ENCODE peak calls at places on chromosomes 5 and 9, in eight cellular contexts. K is kidney epithelial cell; N is GM23248; D is PC-3; Z is aorta; C is BE2C; P is CD8-positive, alpha-beta T cell; S is colonic mucosa. W is an unnamed sample. For H3K36me3, the result is how much of the 10 kb centered on the place peaks cover.

GRCh38 chr9:133057006-133057405 is 4.8 kb upstream of the CEL start:
- DNase-seq in K (no peak), N (no peak), D (no peak), Z (no peak), C (no peak), P (no peak), S (no peak), W (no peak)

GRCh38 chr9:134408939-134409737 is 82.9 kb downstream of the RXRA start:
- DNase-seq in K (no peak), N (no peak), D (no peak), Z (no peak), C (no peak), P (no peak), S (no peak), W (no peak)

GRCh38 chr5:112548246-112548982 is 129.3 kb upstream of the EPB41L4A start:
- DNase-seq in K (peak), N (peak), D (peak), Z (peak), C (no peak), P (no peak), S (no peak), W (no peak)

GRCh38 chr5:127206320-127207113 is 84.1 kb upstream of the MEGF10 start:
- DNase-seq in K (peak), N (peak), D (peak), Z (no peak), C (no peak), P (no peak), S (no peak), W (no peak)

GRCh38 chr9:137697193-137697592 is 78.4 kb downstream of the EHMT1 start:
- DNase-seq in K (no peak), N (no peak), D (no peak), Z (no peak), C (peak), P (no peak), S (no peak), W (no peak)

GRCh38 chr9:131813116-131813515 is 73.2 kb upstream of the RAPGEF1 start:
- DNase-seq in K (no peak), N (peak), D (peak), Z (no peak), C (no peak), P (no peak), S (no peak), W (no peak)

GRCh38 chr5:27308151-27308550 is 269.8 kb upstream of the CDH9 start:
- DNase-seq in K (peak), N (peak), D (peak), Z (no peak), C (no peak), P (no peak), S (no peak), W (no peak)

GRCh38 chr5:13957032-13957645 is 12.7 kb upstream of the DNAH5 start:
- DNase-seq in K (peak), N (peak), D (peak), Z (no peak), C (peak), P (no peak), S (no peak), W (peak)

GRCh38 chr5:96338089-96338488 is 95.0 kb downstream of the PCSK1 start:
- DNase-seq in K (no peak), N (peak), D (no peak), Z (no peak), C (no peak), P (no peak), S (no peak), W (no peak)

GRCh38 chr9:72092820-72093219 is 32.4 kb upstream of the C9orf57 start:
- DNase-seq in K (no peak), N (no peak), D (no peak), Z (no peak), C (no peak), P (no peak), S (no peak), W (no peak)

GRCh38 chr9:136001231-136001630 is 40.1 kb upstream of the UBAC1 start:
- DNase-seq in K (no peak), N (no peak), D (no peak), Z (no peak), C (no peak), P (no peak), S (no peak), W (no peak)

GRCh38 chr5:151682751-151683331 is 3.9 kb downstream of the SPARC start:
- DNase-seq in K (no peak), N (peak), D (no peak), Z (no peak), C (no peak), P (no peak), S (no peak), W (no peak)

GRCh38 chr5:23820764-23821471 is 313.5 kb downstream of the PRDM9 start:
- DNase-seq in K (peak), N (peak), D (peak), Z (no peak), C (no peak), P (no peak), S (no peak), W (no peak)

GRCh38 chr9:8924529-8924928 is 1125.0 kb upstream of the DMAC1 start:
- DNase-seq in K (peak), N (no peak), D (no peak), Z (no peak), C (no peak), P (no peak), S (no peak), W (no peak)

GRCh38 chr5:17426104-17426739 is 71.8 kb upstream of the TAF11L2 start:
- DNase-seq in K (no peak), N (no peak), D (no peak), Z (no peak), C (no peak), P (no peak), S (no peak), W (no peak)

GRCh38 chr5:128836571-128836970 is 128.7 kb upstream of the SLC27A6 start:
- DNase-seq in K (no peak), N (no peak), D (no peak), Z (no peak), C (no peak), P (no peak), S (no peak), W (no peak)

GRCh38 chr5:153067869-153068268 is 422.6 kb upstream of the GRIA1 start:
- DNase-seq in K (no peak), N (no peak), D (no peak), Z (no peak), C (no peak), P (no peak), S (no peak), W (no peak)

GRCh38 chr9:29211681-29212589 is 1638.7 kb upstream of the C9orf72 start:
- DNase-seq in K (no peak), N (peak), D (no peak), Z (no peak), C (peak), P (peak), S (peak), W (peak)

GRCh38 chr5:61280205-61280604 is 51.9 kb upstream of the ZSWIM6 start:
- DNase-seq in K (no peak), N (peak), D (peak), Z (no peak), C (peak), P (peak), S (no peak), W (no peak)

GRCh38 chr9:37209431-37210386 is 89.3 kb downstream of the ZCCHC7 start:
- DNase-seq in K (no peak), N (peak), D (peak), Z (no peak), C (peak), P (no peak), S (no peak), W (no peak)

GRCh38 chr9:108937561-108938305 is 3.5 kb downstream of the ABITRAM start:
- DNase-seq in K (no peak), N (no peak), D (no peak), Z (no peak), C (no peak), P (no peak), S (no peak), W (no peak)

GRCh38 chr9:128339761-128340690 is at the start of gene SLC27A4:
- DNase-seq in K (no peak), N (peak), D (peak), Z (peak), C (peak), P (peak), S (peak), W (peak)

GRCh38 chr9:14349141-14349817 is 35.3 kb upstream of the NFIB start:
- DNase-seq in K (no peak), N (no peak), D (no peak), Z (no peak), C (no peak), P (no peak), S (no peak), W (no peak)

GRCh38 chr9:14351206-14351605 is 37.3 kb upstream of the NFIB start:
- DNase-seq in K (no peak), N (no peak), D (no peak), Z (peak), C (no peak), P (no peak), S (no peak), W (no peak)

GRCh38 chr9:14350766-14351165 is 36.8 kb upstream of the NFIB start:
- DNase-seq in K (no peak), N (no peak), D (no peak), Z (no peak), C (no peak), P (no peak), S (no peak), W (no peak)

GRCh38 chr9:14348241-14349140 is 34.5 kb upstream of the NFIB start:
- DNase-seq in K (no peak), N (peak), D (no peak), Z (no peak), C (no peak), P (no peak), S (no peak), W (no peak)

GRCh38 chr9:14349818-14350333 is 35.9 kb upstream of the NFIB start:
- DNase-seq in K (no peak), N (no peak), D (no peak), Z (no peak), C (no peak), P (no peak), S (no peak), W (no peak)
- H3K4me3 ChIP-seq in K (no peak), N (no peak), D (no peak), Z (peak), C (no peak), P (no peak), S (no peak), W (peak)

GRCh38 chr5:177578331-177578730 is 13.7 kb upstream of the TMED9 start:
- DNase-seq in K (no peak), N (no peak), D (no peak), Z (no peak), C (no peak), P (no peak), S (no peak), W (no peak)
- H3K36me3 ChIP-seq in K (under half), N (under half), D (under half), Z (under half), C (under half), P (under half), S (under half), W (under half)

GRCh38 chr5:177023247-177023703 is 779 bp downstream of the ZNF346 start:
- DNase-seq in K (no peak), N (peak), D (peak), Z (no peak), C (no peak), P (no peak), S (peak), W (no peak)
- H3K4me3 ChIP-seq in K (peak), N (peak), D (peak), Z (peak), C (peak), P (peak), S (peak), W (peak)

GRCh38 chr5:77430726-77431125 is 61.4 kb downstream of the WDR41 start:
- DNase-seq in K (no peak), N (peak), D (peak), Z (no peak), C (no peak), P (no peak), S (no peak), W (no peak)
- H3K36me3 ChIP-seq in K (under half), N (under half), D (under half), Z (under half), C (under half), P (under half), S (under half), W (under half)

GRCh38 chr9:120574473-120574872 is 5.5 kb downstream of the CDK5RAP2 start:
- DNase-seq in K (no peak), N (no peak), D (no peak), Z (no peak), C (no peak), P (no peak), S (no peak), W (no peak)

GRCh38 chr9:120568816-120569215 is 11.2 kb downstream of the CDK5RAP2 start:
- DNase-seq in K (no peak), N (no peak), D (no peak), Z (no peak), C (no peak), P (no peak), S (no peak), W (no peak)

GRCh38 chr9:120570296-120570695 is 9.7 kb downstream of the CDK5RAP2 start:
- DNase-seq in K (no peak), N (no peak), D (no peak), Z (no peak), C (no peak), P (no peak), S (no peak), W (no peak)

GRCh38 chr9:120569556-120569955 is 10.4 kb downstream of the CDK5RAP2 start:
- DNase-seq in K (no peak), N (peak), D (no peak), Z (no peak), C (no peak), P (no peak), S (no peak), W (no peak)

GRCh38 chr9:120571443-120572257 is 8.3 kb downstream of the CDK5RAP2 start:
- DNase-seq in K (no peak), N (peak), D (no peak), Z (peak), C (no peak), P (no peak), S (no peak), W (no peak)
- H3K4me3 ChIP-seq in K (no peak), N (peak), D (no peak), Z (no peak), C (no peak), P (no peak), S (no peak), W (no peak)

DNA sequence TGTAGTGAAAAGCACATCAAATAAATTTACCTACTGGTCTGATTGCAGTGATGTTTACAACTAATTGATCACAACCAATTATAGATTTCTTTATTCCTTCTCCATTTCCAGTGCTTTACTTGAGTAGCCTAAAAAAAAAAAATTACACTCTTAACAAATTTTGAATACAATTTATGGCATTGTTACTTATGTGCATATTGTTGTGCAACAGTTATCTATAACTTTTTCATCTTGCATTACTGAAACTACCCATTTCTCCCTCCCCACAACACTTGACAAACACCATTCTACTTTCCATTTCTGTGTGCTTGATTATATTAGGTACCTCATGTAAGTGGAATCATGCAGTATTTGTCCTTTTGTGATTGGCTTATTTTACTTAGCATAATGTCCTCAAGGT is 12.3 kb downstream of the RMI1 start:
- DNase-seq in K (no peak), N (no peak), D (no peak), Z (no peak), C (no peak), P (no peak), S (no peak), W (no peak)
- H3K36me3 ChIP-seq in K (under half), N (under half), D (under half), Z (under half), C (under half), P (under half), S (under half), W (under half)

GRCh38 chr5:25707093-25707492 is 1062.3 kb upstream of the CDH10 start:
- DNase-seq in K (no peak), N (no peak), D (no peak), Z (no peak), C (no peak), P (no peak), S (no peak), W (no peak)
- H3K4me3 ChIP-seq in K (no peak), N (no peak), D (no peak), Z (no peak), C (no peak), P (no peak), S (no peak), W (no peak)

GRCh38 chr5:34690301-34690700 is 34.2 kb downstream of the RAI14 start:
- DNase-seq in K (no peak), N (no peak), D (no peak), Z (no peak), C (no peak), P (no peak), S (no peak), W (no peak)
- H3K36me3 ChIP-seq in K (under half), N (under half), D (under half), Z (under half), C (under half), P (under half), S (under half), W (under half)

GRCh38 chr9:122029898-122030297 is 63.2 kb downstream of the TTLL11 start:
- DNase-seq in K (no peak), N (peak), D (peak), Z (no peak), C (no peak), P (no peak), S (no peak), W (no peak)

GRCh38 chr9:122032346-122032745 is 60.8 kb downstream of the TTLL11 start:
- DNase-seq in K (no peak), N (no peak), D (no peak), Z (no peak), C (no peak), P (no peak), S (no peak), W (no peak)

GRCh38 chr9:122030357-122030756 is 62.8 kb downstream of the TTLL11 start:
- DNase-seq in K (no peak), N (no peak), D (no peak), Z (no peak), C (no peak), P (no peak), S (no peak), W (no peak)

GRCh38 chr9:122031157-122031556 is 62.0 kb downstream of the TTLL11 start:
- DNase-seq in K (no peak), N (no peak), D (no peak), Z (no peak), C (no peak), P (no peak), S (no peak), W (no peak)

GRCh38 chr9:122031806-122032205 is 61.3 kb downstream of the TTLL11 start:
- DNase-seq in K (no peak), N (peak), D (no peak), Z (no peak), C (no peak), P (no peak), S (no peak), W (no peak)
- H3K4me3 ChIP-seq in K (no peak), N (peak), D (no peak), Z (no peak), C (no peak), P (no peak), S (no peak), W (no peak)